ENCODE peak calls at places on chromosomes 4 and X, in seven cellular contexts. L, Z, J, U, K, H and T are unnamed samples.

GRCh38 chr4:113368056-113368455 is 318.6 kb downstream of the ANK2 start:
- DNase-seq in L (peak; percentile 72), Z (no peak), J (no peak), U (no peak), K (no peak), H (peak; percentile 67), T (no peak)

GRCh38 chrX:130299279-130300009 is 30.7 kb upstream of the ZNF280C start:
- DNase-seq in L (no peak), Z (no peak), J (peak; percentile 46), U (no peak), K (no peak), H (no peak), T (no peak)

GRCh38 chr4:173547889-173548288 is 17.9 kb upstream of the HAND2 start:
- DNase-seq in L (no peak), Z (no peak), J (no peak), U (no peak), K (no peak), H (peak; percentile 40), T (no peak)

GRCh38 chr4:47577779-47578553 is 92.9 kb downstream of the ATP10D start:
- DNase-seq in L (no peak), Z (no peak), J (no peak), U (no peak), K (no peak), H (peak; percentile 93), T (no peak)

GRCh38 chr4:37453004-37453360 is 208.4 kb downstream of the NWD2 start:
- DNase-seq in L (no peak), Z (no peak), J (peak; percentile 85), U (peak; percentile 70), K (peak; percentile 49), H (peak; percentile 82), T (no peak)

GRCh38 chrX:24426340-24426913 is 38.7 kb upstream of the PDK3 start:
- DNase-seq in L (no peak), Z (no peak), J (no peak), U (no peak), K (no peak), H (peak; percentile 18), T (no peak)

GRCh38 chr4:94828882-94829281 is 71.1 kb downstream of the BMPR1B start:
- DNase-seq in L (no peak), Z (no peak), J (no peak), U (no peak), K (no peak), H (no peak), T (no peak)

GRCh38 chr4:86934147-86934771 is 552 bp upstream of the AFF1 start:
- DNase-seq in L (no peak), Z (no peak), J (peak; percentile 40), U (no peak), K (no peak), H (no peak), T (no peak)

GRCh38 chr4:15917297-15917696 is 21.2 kb downstream of the FGFBP1 start:
- DNase-seq in L (no peak), Z (no peak), J (no peak), U (no peak), K (no peak), H (no peak), T (no peak)

GRCh38 chrX:65195621-65196020 is 219.4 kb upstream of the ZC4H2 start:
- DNase-seq in L (no peak), Z (no peak), J (peak; percentile 51), U (no peak), K (no peak), H (no peak), T (no peak)

GRCh38 chrX:11756354-11757318 is 1.4 kb upstream of the MSL3 start:
- DNase-seq in L (no peak), Z (no peak), J (no peak), U (no peak), K (no peak), H (peak; percentile 24), T (no peak)

GRCh38 chrX:106566362-106566761 is 45.4 kb upstream of the RADX start:
- DNase-seq in L (no peak), Z (no peak), J (no peak), U (no peak), K (no peak), H (no peak), T (no peak)

GRCh38 chr4:148730766-148731165 is 288.6 kb upstream of the NR3C2 start:
- DNase-seq in L (no peak), Z (no peak), J (no peak), U (no peak), K (no peak), H (no peak), T (no peak)

GRCh38 chr4:33685939-33686338 is 2558.4 kb downstream of the ARAP2 start:
- DNase-seq in L (no peak), Z (no peak), J (no peak), U (no peak), K (no peak), H (no peak), T (no peak)

GRCh38 chr4:152870605-152871004 is 65.5 kb upstream of the FHDC1 start:
- DNase-seq in L (no peak), Z (no peak), J (no peak), U (no peak), K (no peak), H (no peak), T (no peak)

GRCh38 chr4:122500852-122501501 is 44.5 kb upstream of the IL2 start:
- DNase-seq in L (no peak), Z (no peak), J (no peak), U (no peak), K (no peak), H (peak; percentile 57), T (no peak)

GRCh38 chr4:16139066-16139945 is 55.5 kb upstream of the PROM1 start:
- DNase-seq in L (no peak), Z (no peak), J (peak; percentile 78), U (no peak), K (no peak), H (no peak), T (no peak)

DNA sequence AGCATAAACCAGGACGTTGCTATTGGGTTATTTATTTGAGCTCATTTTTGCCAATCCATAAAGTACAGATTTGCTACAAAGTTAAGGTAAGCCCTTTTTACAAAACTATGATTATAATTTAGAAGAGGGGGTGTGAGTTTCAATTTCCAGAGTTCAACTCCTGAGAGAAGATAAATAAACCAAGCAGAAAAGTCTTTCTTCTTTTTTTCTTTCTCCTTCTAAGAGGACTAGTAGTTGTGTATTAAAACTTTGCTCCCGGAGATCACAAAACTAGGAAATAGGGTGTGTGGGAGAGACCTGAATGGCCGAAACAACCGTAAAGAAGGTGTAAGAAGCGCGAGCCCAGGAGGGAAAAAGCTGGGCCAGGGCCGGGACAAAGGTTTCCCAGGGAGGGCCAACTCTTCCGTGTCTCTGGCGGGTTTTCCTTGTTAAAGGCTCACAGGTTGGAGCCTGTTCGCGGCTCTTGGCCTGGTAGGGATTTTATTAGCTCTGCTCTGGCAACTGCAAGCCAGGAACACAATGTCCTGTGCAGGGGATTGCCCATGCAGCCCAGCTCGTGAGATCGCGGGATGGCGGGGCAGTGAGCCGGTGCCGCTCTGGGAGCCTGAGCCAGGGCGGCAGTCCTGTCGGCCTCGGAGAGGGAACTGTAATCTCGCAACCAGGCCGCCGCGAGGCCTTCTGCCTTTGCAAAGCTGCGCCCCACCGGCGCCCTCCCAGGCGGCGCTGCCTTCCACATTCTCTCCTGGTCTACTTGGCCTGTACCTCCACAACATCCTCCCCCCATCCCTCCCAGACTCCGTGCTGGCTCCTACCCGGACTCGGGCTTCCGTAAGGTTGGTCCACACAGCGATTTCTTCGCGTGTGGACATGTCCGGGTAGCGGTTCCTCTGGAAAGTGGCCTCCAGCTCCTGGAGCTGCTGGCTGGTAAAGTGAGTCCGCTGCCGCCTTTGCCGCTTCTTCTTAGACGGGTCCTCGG is 2.2 kb downstream of the PITX2 start:
- DNase-seq in L (no peak), Z (no peak), J (peak; percentile 62), U (no peak), K (peak; percentile 77), H (no peak), T (no peak)
- TF ChIP-seq CTCF in L (no peak), Z (no peak), J (no peak), U (no peak), K (no peak), H (no peak), T (peak; percentile 20)

DNA sequence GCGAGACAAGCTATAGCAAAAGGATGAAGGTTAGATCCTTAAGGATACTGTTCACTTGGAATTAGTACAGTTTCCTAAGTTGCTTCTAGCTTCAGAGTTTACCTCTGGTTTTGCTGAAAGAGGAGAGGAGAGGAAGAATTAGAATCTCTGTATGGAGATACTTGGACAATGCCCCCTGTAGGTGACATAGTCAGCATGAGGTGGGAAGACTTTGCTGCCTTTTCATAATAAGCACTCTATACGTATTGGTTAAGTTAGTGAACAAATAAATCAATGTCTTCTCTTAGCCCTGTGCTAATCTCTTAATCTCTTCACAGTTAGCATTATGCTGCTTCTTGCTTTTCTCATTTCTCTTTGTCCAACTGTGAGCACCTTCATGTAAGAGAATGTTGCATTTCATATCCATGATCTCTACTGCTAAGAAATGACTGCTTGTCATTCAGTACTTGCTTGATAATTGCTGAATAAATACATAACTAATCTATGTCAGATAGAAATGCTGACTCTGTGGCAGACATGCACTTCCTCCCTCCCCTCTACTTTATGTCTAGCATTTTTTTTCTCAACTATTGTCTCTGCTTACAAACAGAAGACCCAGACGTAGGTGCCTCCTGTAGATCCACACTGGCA is 527.2 kb downstream of the GBA3 start:
- DNase-seq in L (no peak), Z (no peak), J (no peak), U (no peak), K (no peak), H (no peak), T (no peak)
- TF ChIP-seq CTCF in L (no peak), Z (no peak), J (no peak), U (no peak), K (no peak), H (no peak), T (no peak)

GRCh38 chrX:48025561-48025960 is 18.8 kb downstream of the SPACA5 start:
- DNase-seq in L (peak; percentile 20), Z (no peak), J (peak; percentile 57), U (no peak), K (peak; percentile 36), H (peak; percentile 77), T (no peak)
- TF ChIP-seq CTCF in L (peak; percentile 66), Z (peak; percentile 36), J (peak; percentile 45), U (peak; percentile 43), K (peak; percentile 48), H (peak; percentile 40), T (peak; percentile 63)

GRCh38 chrX:13768939-13769338 is 34.4 kb downstream of the OFD1 start:
- DNase-seq in L (no peak), Z (no peak), J (no peak), U (no peak), K (no peak), H (no peak), T (no peak)

GRCh38 chrX:13774696-13775095 is 40.1 kb downstream of the OFD1 start:
- DNase-seq in L (no peak), Z (no peak), J (no peak), U (no peak), K (no peak), H (no peak), T (no peak)

GRCh38 chrX:13764765-13765164 is 30.2 kb downstream of the OFD1 start:
- DNase-seq in L (no peak), Z (no peak), J (no peak), U (no peak), K (peak; percentile 45), H (no peak), T (no peak)

GRCh38 chrX:13764284-13764683 is 29.7 kb downstream of the OFD1 start:
- DNase-seq in L (no peak), Z (no peak), J (no peak), U (no peak), K (no peak), H (no peak), T (no peak)

DNA sequence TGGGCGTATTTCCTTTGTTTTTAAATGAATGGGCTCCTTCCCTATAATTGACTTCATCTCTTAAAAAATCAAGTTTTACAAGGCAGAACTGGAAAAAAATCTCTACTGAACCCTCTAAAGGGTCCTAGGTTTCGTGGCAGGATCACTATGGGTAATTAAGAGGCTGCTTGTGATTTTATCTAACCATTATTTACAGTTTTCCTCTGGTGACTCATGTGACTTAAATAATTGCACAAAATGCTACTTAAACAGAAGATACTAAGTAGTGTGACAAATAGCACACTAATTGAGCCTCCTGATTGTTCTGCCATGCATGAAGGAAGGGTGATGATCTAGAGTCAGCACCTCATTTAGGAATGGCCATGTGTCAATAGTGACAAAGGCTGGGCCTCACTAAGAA is 35.5 kb downstream of the OFD1 start:
- DNase-seq in L (no peak), Z (no peak), J (no peak), U (no peak), K (no peak), H (no peak), T (no peak)
- TF ChIP-seq CTCF in L (no peak), Z (no peak), J (no peak), U (no peak), K (no peak), H (no peak), T (no peak)